ENCODE peak calls at places on chromosomes 16 and 17, in eight cellular contexts. L is body of pancreas; J is esophagus squamous epithelium; O is tibial artery; W is fibroblast of lung; E is GM12878; D is cardiac muscle cell; C is naive thymus-derived CD4-positive, alpha-beta T cell. B is an unnamed sample. For H3K9me3, the result is how much of the 10 kb centered on the place peaks cover.

GRCh38 chr17:63697341-63698286 is 2.3 kb downstream of the LIMD2 start:
- DNase-seq in L (peak), J (no peak), O (no peak), W (no peak), E (peak), D (no peak), C (peak), B (no peak)

GRCh38 chr16:4700380-4700996 is 7.1 kb downstream of the NUDT16L1 start:
- DNase-seq in L (no peak), J (no peak), O (no peak), W (no peak), E (no peak), D (no peak), C (no peak), B (no peak)

GRCh38 chr17:10327640-10328039 is 45.2 kb downstream of the MYH13 start:
- DNase-seq in L (peak), J (no peak), O (peak), W (peak), E (peak), D (peak), C (peak), B (peak)

GRCh38 chr17:47663997-47664941 is 14.6 kb downstream of the KPNB1 start:
- DNase-seq in L (peak), J (no peak), O (no peak), W (peak), E (peak), D (peak), C (peak), B (peak)

GRCh38 chr16:1331712-1332617 is 1.5 kb upstream of the BAIAP3 start:
- DNase-seq in L (peak), J (no peak), O (no peak), W (peak), E (peak), D (no peak), C (no peak), B (peak)

GRCh38 chr17:13036776-13037175 is 18.9 kb upstream of the ELAC2 start:
- DNase-seq in L (no peak), J (no peak), O (no peak), W (no peak), E (no peak), D (no peak), C (no peak), B (no peak)

GRCh38 chr17:81342062-81342699 is 47.1 kb upstream of the SLC38A10 start:
- DNase-seq in L (no peak), J (no peak), O (no peak), W (peak), E (no peak), D (no peak), C (no peak), B (no peak)

GRCh38 chr17:17836818-17837379 is at the start of gene SREBF1:
- DNase-seq in L (peak), J (no peak), O (no peak), W (peak), E (no peak), D (no peak), C (peak), B (peak)

GRCh38 chr17:6753006-6753445 is 2.8 kb upstream of the XAF1 start:
- DNase-seq in L (peak), J (no peak), O (peak), W (peak), E (no peak), D (no peak), C (peak), B (peak)
- H3K27ac ChIP-seq in L (peak), J (peak), O (peak), W (peak), E (peak), D (no peak), C (peak), B (peak)

GRCh38 chr16:73033271-73033998 is 14.5 kb downstream of the ZFHX3 start:
- DNase-seq in L (no peak), J (no peak), O (no peak), W (no peak), E (no peak), D (peak), C (no peak), B (no peak)
- H3K4me3 ChIP-seq in L (no peak), J (no peak), O (peak), W (no peak), E (peak), D (no peak), C (no peak), B (no peak)

GRCh38 chr16:62678796-62679195 is 642.6 kb upstream of the CDH8 start:
- DNase-seq in L (no peak), J (no peak), O (no peak), W (no peak), E (no peak), D (no peak), C (no peak), B (no peak)
- H3K9me3 ChIP-seq in L (under half), J (under half), O (under half), W (under half), E (under half), D (under half), C (under half), B (under half)

GRCh38 chr17:45096141-45096540 is 35.0 kb downstream of the NMT1 start:
- DNase-seq in L (no peak), J (no peak), O (no peak), W (peak), E (no peak), D (no peak), C (no peak), B (no peak)

GRCh38 chr17:45096926-45097325 is 35.4 kb downstream of the PLCD3 start:
- DNase-seq in L (no peak), J (no peak), O (no peak), W (no peak), E (no peak), D (no peak), C (no peak), B (no peak)

GRCh38 chr17:45098081-45098868 is 34.0 kb downstream of the PLCD3 start:
- DNase-seq in L (no peak), J (no peak), O (no peak), W (no peak), E (no peak), D (no peak), C (no peak), B (no peak)

GRCh38 chr17:45101546-45101882 is 30.8 kb downstream of the PLCD3 start:
- DNase-seq in L (no peak), J (no peak), O (no peak), W (no peak), E (no peak), D (no peak), C (no peak), B (no peak)

GRCh38 chr17:45098869-45099616 is 33.3 kb downstream of the PLCD3 start:
- DNase-seq in L (peak), J (no peak), O (peak), W (peak), E (no peak), D (peak), C (peak), B (peak)
- H3K27ac ChIP-seq in L (no peak), J (peak), O (peak), W (peak), E (no peak), D (no peak), C (no peak), B (no peak)

GRCh38 chr16:70588565-70588964 is 57.8 kb upstream of the IL34 start:
- DNase-seq in L (no peak), J (no peak), O (no peak), W (peak), E (no peak), D (no peak), C (no peak), B (no peak)

GRCh38 chr16:70590722-70591438 is 55.5 kb upstream of the IL34 start:
- DNase-seq in L (no peak), J (no peak), O (peak), W (no peak), E (no peak), D (no peak), C (no peak), B (peak)

GRCh38 chr16:70591609-70592008 is 54.8 kb upstream of the IL34 start:
- DNase-seq in L (no peak), J (no peak), O (no peak), W (no peak), E (no peak), D (no peak), C (no peak), B (no peak)

GRCh38 chr16:70592106-70592571 is 54.2 kb upstream of the IL34 start:
- DNase-seq in L (no peak), J (no peak), O (peak), W (no peak), E (no peak), D (no peak), C (no peak), B (peak)

GRCh38 chr16:70589998-70590471 is 56.3 kb upstream of the IL34 start:
- DNase-seq in L (peak), J (no peak), O (no peak), W (peak), E (no peak), D (no peak), C (no peak), B (no peak)
- H3K4me3 ChIP-seq in L (no peak), J (no peak), O (peak), W (no peak), E (no peak), D (no peak), C (no peak), B (no peak)

DNA sequence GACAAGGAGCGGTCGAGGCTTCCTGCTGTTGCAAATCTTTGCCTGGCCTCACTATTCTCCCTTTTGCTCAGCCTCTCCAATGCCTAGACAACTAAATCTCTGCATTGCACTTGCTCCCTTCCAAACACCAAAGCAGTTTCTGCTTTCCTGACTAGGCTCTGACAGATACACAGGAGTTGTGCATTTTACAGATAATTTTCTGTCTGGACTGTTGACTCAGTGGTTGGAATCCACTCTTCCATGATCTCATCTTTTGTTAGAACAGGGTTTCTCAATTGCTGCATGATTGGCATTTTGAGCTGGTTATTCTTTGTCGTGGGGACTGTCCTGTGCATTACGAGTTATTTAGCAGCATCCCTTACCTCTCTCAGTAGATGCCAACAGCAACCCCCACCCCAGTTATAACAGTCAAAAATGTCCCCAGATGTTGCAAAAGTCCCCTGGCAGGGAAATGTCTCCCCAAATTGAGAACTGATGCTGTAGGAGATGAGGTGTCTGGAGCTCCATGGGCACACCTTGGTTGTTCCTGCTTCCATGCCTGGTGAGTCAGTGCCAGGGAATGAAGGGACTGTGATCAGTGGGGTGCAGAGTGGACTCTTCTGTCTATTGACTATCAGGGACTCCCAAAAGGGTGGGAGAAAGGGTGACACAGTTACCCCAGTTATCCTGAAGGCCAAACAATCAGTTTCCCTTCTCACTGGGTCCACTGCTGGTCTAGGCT is 557.4 kb upstream of the PSMD7 start:
- DNase-seq in L (no peak), J (no peak), O (no peak), W (no peak), E (no peak), D (no peak), C (no peak), B (no peak)
- H3K9me3 ChIP-seq in L (under half), J (under half), O (under half), W (under half), E (under half), D (under half), C (under half), B (under half)

GRCh38 chr16:2531371-2531695 is at the start of gene CEMP1:
- DNase-seq in L (no peak), J (no peak), O (no peak), W (no peak), E (no peak), D (no peak), C (no peak), B (no peak)
- H3K27ac ChIP-seq in L (peak), J (peak), O (peak), W (peak), E (peak), D (peak), C (peak), B (peak)

GRCh38 chr17:41691031-41691777 is 2.5 kb downstream of the EIF1 start:
- DNase-seq in L (no peak), J (no peak), O (no peak), W (no peak), E (no peak), D (no peak), C (peak), B (no peak)
- H3K4me3 ChIP-seq in L (no peak), J (peak), O (peak), W (peak), E (peak), D (no peak), C (no peak), B (no peak)